ENCODE peak calls at places on chromosomes 11 and 22, in seven cellular contexts. One of them, this sample, is unnamed.

GRCh38 chr11:65588199-65589054 is 7.2 kb downstream of the KCNK7 start:
- DNase-seq in cardiac muscle cell: peak; percentile 71
- DNase-seq in CD8-positive, alpha-beta memory T cell: peak; percentile 76
- DNase-seq in body of pancreas: peak; percentile 74
- DNase-seq in colonic mucosa: peak; percentile 62
- DNase-seq in naive thymus-derived CD4-positive, alpha-beta T cell: peak; percentile 75
- DNase-seq in right cardiac atrium: peak; percentile 82
- DNase-seq in this sample: peak; percentile 78

GRCh38 chr22:45511847-45512261 is 9.2 kb downstream of the FBLN1 start:
- DNase-seq in right cardiac atrium: peak; percentile 84
- DNase-seq in colonic mucosa: peak; percentile 52
- DNase-seq in CD8-positive, alpha-beta memory T cell: no peak
- DNase-seq in body of pancreas: peak; percentile 46
- DNase-seq in cardiac muscle cell: peak; percentile 48
- DNase-seq in naive thymus-derived CD4-positive, alpha-beta T cell: no peak
- DNase-seq in this sample: no peak

GRCh38 chr22:50315289-50316113 is 8.1 kb upstream of the PLXNB2 start:
- DNase-seq in body of pancreas: no peak
- DNase-seq in cardiac muscle cell: no peak
- DNase-seq in colonic mucosa: no peak
- DNase-seq in right cardiac atrium: no peak
- DNase-seq in naive thymus-derived CD4-positive, alpha-beta T cell: no peak
- DNase-seq in CD8-positive, alpha-beta memory T cell: no peak
- DNase-seq in this sample: no peak

GRCh38 chr11:114559425-114560310 is at the start of gene NXPE1:
- DNase-seq in body of pancreas: no peak
- DNase-seq in right cardiac atrium: no peak
- DNase-seq in cardiac muscle cell: no peak
- DNase-seq in naive thymus-derived CD4-positive, alpha-beta T cell: no peak
- DNase-seq in CD8-positive, alpha-beta memory T cell: no peak
- DNase-seq in colonic mucosa: no peak
- DNase-seq in this sample: peak; percentile 15

GRCh38 chr11:106950067-106950491 is 68.2 kb downstream of the GUCY1A2 start:
- DNase-seq in right cardiac atrium: no peak
- DNase-seq in CD8-positive, alpha-beta memory T cell: no peak
- DNase-seq in body of pancreas: peak; percentile 13
- DNase-seq in cardiac muscle cell: no peak
- DNase-seq in naive thymus-derived CD4-positive, alpha-beta T cell: no peak
- DNase-seq in colonic mucosa: no peak
- DNase-seq in this sample: no peak

GRCh38 chr11:92295175-92296137 is 70.8 kb downstream of the FAT3 start:
- DNase-seq in right cardiac atrium: no peak
- DNase-seq in cardiac muscle cell: no peak
- DNase-seq in body of pancreas: no peak
- DNase-seq in CD8-positive, alpha-beta memory T cell: no peak
- DNase-seq in colonic mucosa: peak; percentile 73
- DNase-seq in naive thymus-derived CD4-positive, alpha-beta T cell: no peak
- DNase-seq in this sample: peak; percentile 90

GRCh38 chr11:93476796-93477195 is 66.4 kb downstream of the SMCO4 start:
- DNase-seq in right cardiac atrium: no peak
- DNase-seq in cardiac muscle cell: no peak
- DNase-seq in body of pancreas: no peak
- DNase-seq in naive thymus-derived CD4-positive, alpha-beta T cell: no peak
- DNase-seq in colonic mucosa: no peak
- DNase-seq in CD8-positive, alpha-beta memory T cell: no peak
- DNase-seq in this sample: no peak

GRCh38 chr11:11843233-11843632 is 1.5 kb downstream of the USP47 start:
- DNase-seq in naive thymus-derived CD4-positive, alpha-beta T cell: peak; percentile 65
- DNase-seq in CD8-positive, alpha-beta memory T cell: peak; percentile 60
- DNase-seq in body of pancreas: no peak
- DNase-seq in cardiac muscle cell: peak; percentile 28
- DNase-seq in colonic mucosa: no peak
- DNase-seq in right cardiac atrium: no peak
- DNase-seq in this sample: peak; percentile 50

GRCh38 chr11:16011396-16011795 is 344.9 kb downstream of the SOX6 start:
- DNase-seq in naive thymus-derived CD4-positive, alpha-beta T cell: no peak
- DNase-seq in cardiac muscle cell: no peak
- DNase-seq in right cardiac atrium: no peak
- DNase-seq in colonic mucosa: no peak
- DNase-seq in body of pancreas: no peak
- DNase-seq in CD8-positive, alpha-beta memory T cell: no peak
- DNase-seq in this sample: no peak

GRCh38 chr11:46905806-46906205 is 12.5 kb downstream of the LRP4 start:
- DNase-seq in naive thymus-derived CD4-positive, alpha-beta T cell: no peak
- DNase-seq in right cardiac atrium: no peak
- DNase-seq in cardiac muscle cell: no peak
- DNase-seq in CD8-positive, alpha-beta memory T cell: no peak
- DNase-seq in colonic mucosa: no peak
- DNase-seq in body of pancreas: no peak
- DNase-seq in this sample: no peak

GRCh38 chr11:41431784-41432183 is 27.7 kb downstream of the LRRC4C start:
- DNase-seq in body of pancreas: no peak
- DNase-seq in CD8-positive, alpha-beta memory T cell: no peak
- DNase-seq in colonic mucosa: no peak
- DNase-seq in cardiac muscle cell: peak; percentile 52
- DNase-seq in naive thymus-derived CD4-positive, alpha-beta T cell: no peak
- DNase-seq in right cardiac atrium: no peak
- DNase-seq in this sample: no peak

GRCh38 chr11:83847635-83848034 is 561.5 kb upstream of the CCDC90B start:
- DNase-seq in colonic mucosa: no peak
- DNase-seq in right cardiac atrium: no peak
- DNase-seq in cardiac muscle cell: no peak
- DNase-seq in naive thymus-derived CD4-positive, alpha-beta T cell: no peak
- DNase-seq in CD8-positive, alpha-beta memory T cell: no peak
- DNase-seq in body of pancreas: no peak
- DNase-seq in this sample: no peak

GRCh38 chr22:46577361-46578249 is 40.2 kb upstream of the CELSR1 start:
- DNase-seq in CD8-positive, alpha-beta memory T cell: peak; percentile 23
- DNase-seq in body of pancreas: peak; percentile 40
- DNase-seq in cardiac muscle cell: no peak
- DNase-seq in naive thymus-derived CD4-positive, alpha-beta T cell: no peak
- DNase-seq in right cardiac atrium: peak; percentile 77
- DNase-seq in colonic mucosa: no peak
- DNase-seq in this sample: peak; percentile 40

GRCh38 chr11:75996523-75997272 is 181.7 kb downstream of the UVRAG start:
- DNase-seq in CD8-positive, alpha-beta memory T cell: no peak
- DNase-seq in colonic mucosa: no peak
- DNase-seq in body of pancreas: no peak
- DNase-seq in right cardiac atrium: no peak
- DNase-seq in naive thymus-derived CD4-positive, alpha-beta T cell: no peak
- DNase-seq in cardiac muscle cell: no peak
- DNase-seq in this sample: no peak

GRCh38 chr22:32622004-32622761 is 147.6 kb downstream of the FBXO7 start:
- DNase-seq in right cardiac atrium: peak; percentile 83
- DNase-seq in CD8-positive, alpha-beta memory T cell: no peak
- DNase-seq in cardiac muscle cell: peak; percentile 91
- DNase-seq in colonic mucosa: peak; percentile 39
- DNase-seq in body of pancreas: no peak
- DNase-seq in naive thymus-derived CD4-positive, alpha-beta T cell: no peak
- DNase-seq in this sample: no peak

GRCh38 chr11:84091212-84091986 is 805.2 kb upstream of the CCDC90B start:
- DNase-seq in right cardiac atrium: no peak
- DNase-seq in naive thymus-derived CD4-positive, alpha-beta T cell: no peak
- DNase-seq in CD8-positive, alpha-beta memory T cell: no peak
- DNase-seq in colonic mucosa: no peak
- DNase-seq in cardiac muscle cell: no peak
- DNase-seq in body of pancreas: no peak
- DNase-seq in this sample: no peak

GRCh38 chr22:27311666-27312566 is 489.6 kb downstream of the MN1 start:
- DNase-seq in right cardiac atrium: no peak
- DNase-seq in naive thymus-derived CD4-positive, alpha-beta T cell: no peak
- DNase-seq in colonic mucosa: peak; percentile 33
- DNase-seq in body of pancreas: no peak
- DNase-seq in cardiac muscle cell: no peak
- DNase-seq in CD8-positive, alpha-beta memory T cell: no peak
- DNase-seq in this sample: peak; percentile 24

GRCh38 chr11:57487920-57488319 is 27.6 kb downstream of the SLC43A1 start:
- DNase-seq in CD8-positive, alpha-beta memory T cell: no peak
- DNase-seq in right cardiac atrium: no peak
- DNase-seq in cardiac muscle cell: no peak
- DNase-seq in colonic mucosa: no peak
- DNase-seq in body of pancreas: no peak
- DNase-seq in naive thymus-derived CD4-positive, alpha-beta T cell: no peak
- DNase-seq in this sample: no peak

GRCh38 chr11:76686261-76687079 is 15.9 kb upstream of the LRRC32 start:
- DNase-seq in right cardiac atrium: no peak
- DNase-seq in naive thymus-derived CD4-positive, alpha-beta T cell: no peak
- DNase-seq in cardiac muscle cell: no peak
- DNase-seq in CD8-positive, alpha-beta memory T cell: peak; percentile 23
- DNase-seq in colonic mucosa: no peak
- DNase-seq in body of pancreas: no peak
- DNase-seq in this sample: peak; percentile 46

GRCh38 chr11:57648791-57649735 is 649 bp downstream of the YPEL4 start:
- DNase-seq in colonic mucosa: no peak
- DNase-seq in naive thymus-derived CD4-positive, alpha-beta T cell: peak; percentile 20
- DNase-seq in right cardiac atrium: peak; percentile 62
- DNase-seq in cardiac muscle cell: peak; percentile 37
- DNase-seq in CD8-positive, alpha-beta memory T cell: no peak
- DNase-seq in body of pancreas: no peak
- DNase-seq in this sample: no peak

GRCh38 chr11:73227571-73228211 is 9.6 kb downstream of the P2RY2 start:
- DNase-seq in right cardiac atrium: peak; percentile 23
- DNase-seq in colonic mucosa: peak; percentile 88
- DNase-seq in cardiac muscle cell: no peak
- DNase-seq in CD8-positive, alpha-beta memory T cell: no peak
- DNase-seq in naive thymus-derived CD4-positive, alpha-beta T cell: no peak
- DNase-seq in body of pancreas: peak; percentile 84
- DNase-seq in this sample: peak; percentile 78

GRCh38 chr11:7444582-7444981 is 40.7 kb upstream of the OLFML1 start:
- DNase-seq in right cardiac atrium: peak; percentile 65
- DNase-seq in CD8-positive, alpha-beta memory T cell: no peak
- DNase-seq in cardiac muscle cell: no peak
- DNase-seq in body of pancreas: no peak
- DNase-seq in colonic mucosa: no peak
- DNase-seq in naive thymus-derived CD4-positive, alpha-beta T cell: no peak
- DNase-seq in this sample: no peak

DNA sequence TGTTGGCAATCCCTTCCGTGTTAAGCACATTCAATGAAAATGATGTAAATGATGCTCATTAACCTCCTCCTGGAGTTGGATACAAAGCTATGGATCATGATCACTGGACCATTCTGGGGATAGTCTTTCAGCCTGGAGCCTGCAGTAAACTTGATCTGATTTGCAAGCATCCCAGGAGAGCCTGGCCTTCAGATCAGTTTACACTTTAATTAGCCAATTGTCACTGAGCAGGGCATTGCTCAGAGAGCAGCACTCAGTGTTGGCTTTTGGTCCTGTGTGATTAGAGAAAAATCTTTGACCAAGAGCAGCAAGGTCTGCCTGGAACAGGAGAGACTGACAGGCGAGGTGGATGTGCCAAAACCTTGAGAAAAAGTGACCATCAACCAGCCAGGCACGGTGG is 45.6 kb downstream of the ARFGAP3 start:
- DNase-seq in body of pancreas: no peak
- DNase-seq in cardiac muscle cell: no peak
- DNase-seq in naive thymus-derived CD4-positive, alpha-beta T cell: no peak
- DNase-seq in colonic mucosa: no peak
- DNase-seq in right cardiac atrium: no peak
- DNase-seq in CD8-positive, alpha-beta memory T cell: no peak
- DNase-seq in this sample: no peak
- H3K4me1 ChIP-seq in body of pancreas: peaks cover 18% of the 10 kb centered on the region
- H3K4me1 ChIP-seq in cardiac muscle cell: no peaks in the 10 kb centered on the region
- H3K4me1 ChIP-seq in naive thymus-derived CD4-positive, alpha-beta T cell: no peaks in the 10 kb centered on the region
- H3K4me1 ChIP-seq in colonic mucosa: no peaks in the 10 kb centered on the region
- H3K4me1 ChIP-seq in right cardiac atrium: no peaks in the 10 kb centered on the region
- H3K4me1 ChIP-seq in CD8-positive, alpha-beta memory T cell: no peaks in the 10 kb centered on the region
- H3K4me1 ChIP-seq in this sample: peaks cover 2% of the 10 kb centered on the region

GRCh38 chr22:43745783-43746356 is 66.2 kb downstream of the EFCAB6 start:
- DNase-seq in right cardiac atrium: no peak
- DNase-seq in body of pancreas: no peak
- DNase-seq in colonic mucosa: no peak
- DNase-seq in CD8-positive, alpha-beta memory T cell: no peak
- DNase-seq in cardiac muscle cell: no peak
- DNase-seq in naive thymus-derived CD4-positive, alpha-beta T cell: no peak
- DNase-seq in this sample: no peak
- H3K4me3 ChIP-seq in right cardiac atrium: no peak overlapping the region
- H3K4me3 ChIP-seq in body of pancreas: no peak overlapping the region
- H3K4me3 ChIP-seq in colonic mucosa: no peak overlapping the region
- H3K4me3 ChIP-seq in CD8-positive, alpha-beta memory T cell: no peak overlapping the region
- H3K4me3 ChIP-seq in cardiac muscle cell: no peak overlapping the region
- H3K4me3 ChIP-seq in naive thymus-derived CD4-positive, alpha-beta T cell: no peak overlapping the region
- H3K4me3 ChIP-seq in this sample: no peak overlapping the region

GRCh38 chr11:66904055-66904454 is 47.2 kb downstream of the LRFN4 start:
- DNase-seq in naive thymus-derived CD4-positive, alpha-beta T cell: no peak
- DNase-seq in right cardiac atrium: no peak
- DNase-seq in cardiac muscle cell: no peak
- DNase-seq in CD8-positive, alpha-beta memory T cell: no peak
- DNase-seq in colonic mucosa: peak; percentile 80
- DNase-seq in body of pancreas: peak; percentile 21
- DNase-seq in this sample: peak; percentile 86

GRCh38 chr11:66904981-66905521 is 48.2 kb downstream of the LRFN4 start:
- DNase-seq in CD8-positive, alpha-beta memory T cell: no peak
- DNase-seq in colonic mucosa: no peak
- DNase-seq in naive thymus-derived CD4-positive, alpha-beta T cell: no peak
- DNase-seq in cardiac muscle cell: no peak
- DNase-seq in right cardiac atrium: no peak
- DNase-seq in body of pancreas: no peak
- DNase-seq in this sample: no peak

GRCh38 chr11:66906077-66906929 is 49.4 kb downstream of the LRFN4 start:
- DNase-seq in colonic mucosa: no peak
- DNase-seq in CD8-positive, alpha-beta memory T cell: no peak
- DNase-seq in body of pancreas: peak; percentile 18
- DNase-seq in right cardiac atrium: no peak
- DNase-seq in cardiac muscle cell: no peak
- DNase-seq in naive thymus-derived CD4-positive, alpha-beta T cell: no peak
- DNase-seq in this sample: no peak

GRCh38 chr11:66905631-66906030 is 48.8 kb downstream of the LRFN4 start:
- DNase-seq in right cardiac atrium: no peak
- DNase-seq in naive thymus-derived CD4-positive, alpha-beta T cell: no peak
- DNase-seq in cardiac muscle cell: no peak
- DNase-seq in CD8-positive, alpha-beta memory T cell: no peak
- DNase-seq in body of pancreas: no peak
- DNase-seq in colonic mucosa: no peak
- DNase-seq in this sample: no peak

GRCh38 chr11:66904561-66904960 is 47.7 kb downstream of the LRFN4 start:
- DNase-seq in right cardiac atrium: no peak
- DNase-seq in CD8-positive, alpha-beta memory T cell: no peak
- DNase-seq in colonic mucosa: no peak
- DNase-seq in cardiac muscle cell: no peak
- DNase-seq in naive thymus-derived CD4-positive, alpha-beta T cell: no peak
- DNase-seq in body of pancreas: no peak
- DNase-seq in this sample: no peak
- H3K27ac ChIP-seq in right cardiac atrium: no peak overlapping the region
- H3K27ac ChIP-seq in CD8-positive, alpha-beta memory T cell: no peak overlapping the region
- H3K27ac ChIP-seq in colonic mucosa: peak overlapping the region; percentile 69
- H3K27ac ChIP-seq in cardiac muscle cell: no peak overlapping the region
- H3K27ac ChIP-seq in naive thymus-derived CD4-positive, alpha-beta T cell: no peak overlapping the region
- H3K27ac ChIP-seq in body of pancreas: no peak overlapping the region
- H3K27ac ChIP-seq in this sample: peak overlapping the region; percentile 24

DNA sequence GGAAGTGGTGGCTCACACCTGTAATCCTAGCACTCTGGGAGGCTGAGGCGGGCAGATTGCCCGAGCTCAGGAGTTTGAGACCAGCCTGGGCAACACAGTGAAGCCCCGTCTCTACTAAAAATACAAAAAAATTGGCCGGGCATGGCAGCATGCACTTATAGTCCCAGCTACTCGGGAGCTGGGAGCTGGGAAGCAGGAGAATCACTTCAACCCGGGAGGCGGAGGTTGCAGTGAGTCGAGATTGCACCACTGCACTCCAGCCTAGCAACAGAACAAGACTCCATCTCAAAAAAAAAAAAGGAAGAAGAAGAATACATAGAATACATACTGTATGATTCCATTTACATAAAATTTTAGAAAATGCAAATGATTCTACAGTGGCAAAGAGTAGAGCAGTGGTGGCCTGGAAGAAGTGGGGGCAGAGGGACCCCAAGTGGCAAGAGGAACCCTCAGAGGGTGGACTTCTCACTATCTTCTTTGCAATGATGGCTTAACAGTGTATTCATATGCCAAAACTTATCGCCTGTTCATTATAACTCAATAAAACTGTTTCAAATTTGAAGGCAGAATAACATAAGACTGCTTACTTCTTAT is 22.0 kb downstream of the PACSIN2 start:
- DNase-seq in right cardiac atrium: no peak
- DNase-seq in colonic mucosa: no peak
- DNase-seq in naive thymus-derived CD4-positive, alpha-beta T cell: no peak
- DNase-seq in CD8-positive, alpha-beta memory T cell: no peak
- DNase-seq in cardiac muscle cell: no peak
- DNase-seq in body of pancreas: no peak
- DNase-seq in this sample: no peak
- H3K4me1 ChIP-seq in right cardiac atrium: peaks cover 15% of the 10 kb centered on the region
- H3K4me1 ChIP-seq in colonic mucosa: peaks cover 36% of the 10 kb centered on the region
- H3K4me1 ChIP-seq in naive thymus-derived CD4-positive, alpha-beta T cell: no peaks in the 10 kb centered on the region
- H3K4me1 ChIP-seq in CD8-positive, alpha-beta memory T cell: no peaks in the 10 kb centered on the region
- H3K4me1 ChIP-seq in cardiac muscle cell: peaks cover 22% of the 10 kb centered on the region
- H3K4me1 ChIP-seq in body of pancreas: peaks cover 93% of the 10 kb centered on the region
- H3K4me1 ChIP-seq in this sample: peaks cover 4% of the 10 kb centered on the region

This sample was measured in small intestine.